ENCODE peak calls at places on chromosome 18, in six cellular contexts. One of them, this sample, is unnamed.

GRCh38 chr18:13450289-13451207 is 232.0 kb downstream of the LDLRAD4 start:
- DNase-seq in MM.1S: peak
- DNase-seq in WTC11: no peak
- DNase-seq in progenitor cell of endocrine pancreas: no peak
- DNase-seq in ovary: no peak
- DNase-seq in brain microvascular endothelial cell: no peak
- DNase-seq in this sample: no peak

GRCh38 chr18:76528477-76529432 is 33.7 kb upstream of the ZNF516 start:
- DNase-seq in MM.1S: no peak
- DNase-seq in WTC11: no peak
- DNase-seq in ovary: peak
- DNase-seq in brain microvascular endothelial cell: peak
- DNase-seq in progenitor cell of endocrine pancreas: no peak
- DNase-seq in this sample: peak

GRCh38 chr18:48729421-48729820 is 190.6 kb downstream of the CTIF start:
- DNase-seq in MM.1S: no peak
- DNase-seq in WTC11: no peak
- DNase-seq in ovary: no peak
- DNase-seq in brain microvascular endothelial cell: peak
- DNase-seq in progenitor cell of endocrine pancreas: no peak
- DNase-seq in this sample: no peak

GRCh38 chr18:49994410-49994809 is 181.1 kb upstream of the ACAA2 start:
- DNase-seq in WTC11: no peak
- DNase-seq in brain microvascular endothelial cell: no peak
- DNase-seq in ovary: no peak
- DNase-seq in MM.1S: no peak
- DNase-seq in progenitor cell of endocrine pancreas: no peak
- DNase-seq in this sample: no peak

GRCh38 chr18:35071819-35072247 is 30.6 kb downstream of the MAPRE2 start:
- DNase-seq in brain microvascular endothelial cell: peak
- DNase-seq in progenitor cell of endocrine pancreas: no peak
- DNase-seq in MM.1S: no peak
- DNase-seq in WTC11: no peak
- DNase-seq in ovary: no peak
- DNase-seq in this sample: no peak

GRCh38 chr18:23306842-23307241 is 146.2 kb upstream of the RIOK3 start:
- DNase-seq in WTC11: no peak
- DNase-seq in brain microvascular endothelial cell: no peak
- DNase-seq in MM.1S: no peak
- DNase-seq in progenitor cell of endocrine pancreas: no peak
- DNase-seq in ovary: no peak
- DNase-seq in this sample: no peak

GRCh38 chr18:8081872-8082553 is 514.9 kb downstream of the PTPRM start:
- DNase-seq in WTC11: no peak
- DNase-seq in brain microvascular endothelial cell: no peak
- DNase-seq in ovary: no peak
- DNase-seq in MM.1S: no peak
- DNase-seq in progenitor cell of endocrine pancreas: no peak
- DNase-seq in this sample: no peak

GRCh38 chr18:10856146-10856545 is 293.2 kb downstream of the PIEZO2 start:
- DNase-seq in ovary: no peak
- DNase-seq in MM.1S: no peak
- DNase-seq in brain microvascular endothelial cell: no peak
- DNase-seq in WTC11: no peak
- DNase-seq in progenitor cell of endocrine pancreas: no peak
- DNase-seq in this sample: no peak

GRCh38 chr18:11019295-11019694 is 130.1 kb downstream of the PIEZO2 start:
- DNase-seq in ovary: no peak
- DNase-seq in progenitor cell of endocrine pancreas: no peak
- DNase-seq in WTC11: no peak
- DNase-seq in brain microvascular endothelial cell: no peak
- DNase-seq in MM.1S: no peak
- DNase-seq in this sample: no peak

GRCh38 chr18:59719533-59720325 is 22.5 kb upstream of the CCBE1 start:
- DNase-seq in brain microvascular endothelial cell: peak
- DNase-seq in ovary: no peak
- DNase-seq in progenitor cell of endocrine pancreas: no peak
- DNase-seq in WTC11: no peak
- DNase-seq in MM.1S: no peak
- DNase-seq in this sample: no peak

GRCh38 chr18:10239138-10239537 is 215.3 kb upstream of the APCDD1 start:
- DNase-seq in MM.1S: no peak
- DNase-seq in WTC11: no peak
- DNase-seq in brain microvascular endothelial cell: no peak
- DNase-seq in ovary: peak
- DNase-seq in progenitor cell of endocrine pancreas: no peak
- DNase-seq in this sample: no peak

GRCh38 chr18:63346031-63346430 is 21.0 kb downstream of the KDSR start:
- DNase-seq in ovary: peak
- DNase-seq in MM.1S: no peak
- DNase-seq in WTC11: no peak
- DNase-seq in brain microvascular endothelial cell: no peak
- DNase-seq in progenitor cell of endocrine pancreas: no peak
- DNase-seq in this sample: no peak

GRCh38 chr18:75438891-75439290 is 11.4 kb upstream of the SMIM21 start:
- DNase-seq in progenitor cell of endocrine pancreas: no peak
- DNase-seq in brain microvascular endothelial cell: no peak
- DNase-seq in MM.1S: no peak
- DNase-seq in WTC11: no peak
- DNase-seq in ovary: no peak
- DNase-seq in this sample: no peak

GRCh38 chr18:22277758-22278157 is 108.4 kb downstream of the GATA6 start:
- DNase-seq in progenitor cell of endocrine pancreas: no peak
- DNase-seq in MM.1S: no peak
- DNase-seq in brain microvascular endothelial cell: no peak
- DNase-seq in ovary: no peak
- DNase-seq in WTC11: no peak
- DNase-seq in this sample: no peak

GRCh38 chr18:58223717-58224424 is 179.8 kb downstream of the NEDD4L start:
- DNase-seq in brain microvascular endothelial cell: peak
- DNase-seq in MM.1S: no peak
- DNase-seq in WTC11: no peak
- DNase-seq in ovary: no peak
- DNase-seq in progenitor cell of endocrine pancreas: no peak
- DNase-seq in this sample: no peak

GRCh38 chr18:48897531-48897930 is 53.2 kb downstream of the SMAD7 start:
- DNase-seq in progenitor cell of endocrine pancreas: no peak
- DNase-seq in brain microvascular endothelial cell: no peak
- DNase-seq in WTC11: no peak
- DNase-seq in ovary: no peak
- DNase-seq in MM.1S: no peak
- DNase-seq in this sample: no peak

DNA sequence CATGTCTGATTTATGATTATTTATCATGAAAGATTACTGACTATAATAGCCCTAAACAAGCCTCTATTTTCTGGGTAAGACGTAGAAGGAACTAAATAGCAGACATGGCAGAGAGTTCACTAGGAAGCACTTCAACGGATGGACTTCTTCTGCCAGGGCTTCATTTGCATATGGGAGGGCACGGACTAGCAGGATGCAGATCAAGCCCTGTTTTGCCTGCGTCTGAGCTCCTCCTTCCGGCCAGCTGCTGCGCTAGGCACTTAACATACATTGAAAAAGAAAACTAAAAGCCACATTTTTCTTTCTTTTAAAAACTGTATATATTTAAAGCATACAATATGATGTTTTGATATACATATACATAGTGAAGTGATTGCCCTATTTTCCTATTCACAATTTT is 340.0 kb upstream of the MEX3C start:
- DNase-seq in MM.1S: peak
- DNase-seq in brain microvascular endothelial cell: peak
- DNase-seq in progenitor cell of endocrine pancreas: no peak
- DNase-seq in ovary: no peak
- DNase-seq in WTC11: peak
- DNase-seq in this sample: peak
- TF ChIP-seq CTCF in MM.1S: peak
- TF ChIP-seq CTCF in brain microvascular endothelial cell: peak
- TF ChIP-seq CTCF in progenitor cell of endocrine pancreas: peak
- TF ChIP-seq CTCF in ovary: no peak
- TF ChIP-seq CTCF in WTC11: no peak
- TF ChIP-seq CTCF in this sample: peak

GRCh38 chr18:74331404-74331803 is 15.8 kb downstream of the C18orf63 start:
- DNase-seq in progenitor cell of endocrine pancreas: no peak
- DNase-seq in ovary: no peak
- DNase-seq in MM.1S: peak
- DNase-seq in WTC11: no peak
- DNase-seq in brain microvascular endothelial cell: peak
- DNase-seq in this sample: no peak
- TF ChIP-seq CTCF in progenitor cell of endocrine pancreas: no peak
- TF ChIP-seq CTCF in ovary: no peak
- TF ChIP-seq CTCF in MM.1S: peak
- TF ChIP-seq CTCF in WTC11: no peak
- TF ChIP-seq CTCF in brain microvascular endothelial cell: peak
- TF ChIP-seq CTCF in this sample: peak

GRCh38 chr18:36714476-36714875 is 114.3 kb downstream of the TPGS2 start:
- DNase-seq in MM.1S: no peak
- DNase-seq in progenitor cell of endocrine pancreas: no peak
- DNase-seq in ovary: no peak
- DNase-seq in brain microvascular endothelial cell: no peak
- DNase-seq in WTC11: no peak
- DNase-seq in this sample: no peak
- TF ChIP-seq CTCF in MM.1S: no peak
- TF ChIP-seq CTCF in progenitor cell of endocrine pancreas: no peak
- TF ChIP-seq CTCF in ovary: no peak
- TF ChIP-seq CTCF in brain microvascular endothelial cell: peak
- TF ChIP-seq CTCF in WTC11: no peak
- TF ChIP-seq CTCF in this sample: no peak

GRCh38 chr18:3510024-3510423 is 60.1 kb downstream of the TGIF1 start:
- DNase-seq in MM.1S: no peak
- DNase-seq in WTC11: no peak
- DNase-seq in ovary: no peak
- DNase-seq in brain microvascular endothelial cell: no peak
- DNase-seq in progenitor cell of endocrine pancreas: no peak
- DNase-seq in this sample: no peak
- TF ChIP-seq CTCF in MM.1S: no peak
- TF ChIP-seq CTCF in WTC11: no peak
- TF ChIP-seq CTCF in ovary: no peak
- TF ChIP-seq CTCF in brain microvascular endothelial cell: no peak
- TF ChIP-seq CTCF in progenitor cell of endocrine pancreas: no peak
- TF ChIP-seq CTCF in this sample: no peak

GRCh38 chr18:36761186-36761698 is 67.6 kb downstream of the TPGS2 start:
- DNase-seq in ovary: no peak
- DNase-seq in progenitor cell of endocrine pancreas: no peak
- DNase-seq in MM.1S: no peak
- DNase-seq in brain microvascular endothelial cell: no peak
- DNase-seq in WTC11: peak
- DNase-seq in this sample: no peak
- TF ChIP-seq CTCF in ovary: no peak
- TF ChIP-seq CTCF in progenitor cell of endocrine pancreas: peak
- TF ChIP-seq CTCF in MM.1S: no peak
- TF ChIP-seq CTCF in brain microvascular endothelial cell: peak
- TF ChIP-seq CTCF in WTC11: no peak
- TF ChIP-seq CTCF in this sample: no peak

GRCh38 chr18:70249118-70249517 is 39.7 kb upstream of the SOCS6 start:
- DNase-seq in WTC11: no peak
- DNase-seq in ovary: no peak
- DNase-seq in progenitor cell of endocrine pancreas: no peak
- DNase-seq in brain microvascular endothelial cell: peak
- DNase-seq in MM.1S: no peak
- DNase-seq in this sample: no peak
- TF ChIP-seq CTCF in WTC11: no peak
- TF ChIP-seq CTCF in ovary: no peak
- TF ChIP-seq CTCF in progenitor cell of endocrine pancreas: no peak
- TF ChIP-seq CTCF in brain microvascular endothelial cell: no peak
- TF ChIP-seq CTCF in MM.1S: no peak
- TF ChIP-seq CTCF in this sample: no peak

DNA sequence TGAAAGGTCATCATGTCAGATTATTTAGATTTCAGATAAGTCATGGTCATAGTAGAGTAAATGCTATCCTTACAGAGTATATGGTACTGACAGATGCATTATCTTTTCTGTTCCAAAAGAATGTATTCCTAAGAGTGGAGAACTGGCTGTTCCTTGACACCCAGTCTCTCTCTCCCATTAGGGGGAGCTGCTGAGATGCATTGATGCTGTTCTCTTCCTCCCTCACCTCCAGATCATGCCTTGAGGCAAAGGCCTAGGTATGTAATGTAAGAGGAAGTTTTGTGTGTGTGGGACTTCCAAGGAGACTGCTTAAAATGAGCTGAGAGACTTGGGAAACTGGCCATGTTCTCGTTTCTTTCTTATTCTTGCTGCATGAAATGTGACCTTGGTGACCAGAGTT is 979.5 kb upstream of the CELF4 start:
- DNase-seq in MM.1S: peak
- DNase-seq in brain microvascular endothelial cell: no peak
- DNase-seq in progenitor cell of endocrine pancreas: no peak
- DNase-seq in WTC11: peak
- DNase-seq in ovary: no peak
- DNase-seq in this sample: no peak
- TF ChIP-seq CTCF in MM.1S: peak
- TF ChIP-seq CTCF in brain microvascular endothelial cell: no peak
- TF ChIP-seq CTCF in progenitor cell of endocrine pancreas: peak
- TF ChIP-seq CTCF in WTC11: no peak
- TF ChIP-seq CTCF in ovary: no peak
- TF ChIP-seq CTCF in this sample: peak

GRCh38 chr18:24584205-24584604 is 123.8 kb downstream of the HRH4 start:
- DNase-seq in ovary: no peak
- DNase-seq in brain microvascular endothelial cell: no peak
- DNase-seq in WTC11: no peak
- DNase-seq in progenitor cell of endocrine pancreas: no peak
- DNase-seq in MM.1S: no peak
- DNase-seq in this sample: no peak

GRCh38 chr18:24585996-24586566 is 125.6 kb downstream of the HRH4 start:
- DNase-seq in WTC11: no peak
- DNase-seq in brain microvascular endothelial cell: no peak
- DNase-seq in ovary: no peak
- DNase-seq in MM.1S: no peak
- DNase-seq in progenitor cell of endocrine pancreas: no peak
- DNase-seq in this sample: no peak

GRCh38 chr18:24586662-24587360 is 126.4 kb downstream of the HRH4 start:
- DNase-seq in MM.1S: no peak
- DNase-seq in ovary: no peak
- DNase-seq in brain microvascular endothelial cell: no peak
- DNase-seq in WTC11: no peak
- DNase-seq in progenitor cell of endocrine pancreas: no peak
- DNase-seq in this sample: no peak

GRCh38 chr18:24588440-24588839 is 128.0 kb downstream of the HRH4 start:
- DNase-seq in brain microvascular endothelial cell: no peak
- DNase-seq in progenitor cell of endocrine pancreas: no peak
- DNase-seq in WTC11: no peak
- DNase-seq in MM.1S: no peak
- DNase-seq in ovary: no peak
- DNase-seq in this sample: no peak

GRCh38 chr18:24584777-24585176 is 124.3 kb downstream of the HRH4 start:
- DNase-seq in progenitor cell of endocrine pancreas: no peak
- DNase-seq in ovary: no peak
- DNase-seq in brain microvascular endothelial cell: no peak
- DNase-seq in MM.1S: no peak
- DNase-seq in WTC11: no peak
- DNase-seq in this sample: no peak
- TF ChIP-seq CTCF in progenitor cell of endocrine pancreas: no peak
- TF ChIP-seq CTCF in ovary: no peak
- TF ChIP-seq CTCF in brain microvascular endothelial cell: no peak
- TF ChIP-seq CTCF in MM.1S: no peak
- TF ChIP-seq CTCF in WTC11: no peak
- TF ChIP-seq CTCF in this sample: no peak